ENCODE peak calls at places on chromosomes 11 and 22, in seven cellular contexts. I is activated CD4-positive, alpha-beta memory T cell treated with anti-CD3 and anti-CD28 coated beads for 36 hours; K is NCI-H2171 treated with DMSO at 0.1 percent for 48 hours; V is Calu3; O is HT1080; S is Right ventricle myocardium superior; J is stimulated activated CD4-positive, alpha-beta T cell treated with anti-CD3 and anti-CD28 coated beads, Interleukin-12 subunit alpha, Interleukin-12 subunit beta, amount 100 ng/mL, for 24 hours. T is an unnamed sample.
A peak's percentile ranks its signal among the peaks of the same experiment; 100 is the strongest.

GRCh38 chr11:46895821-46896220 is 22.5 kb downstream of the LRP4 start:
- DNase-seq in V (no peak), I (no peak), O (no peak), J (no peak), K (peak; percentile 20), S (peak; percentile 85), T (no peak)

GRCh38 chr11:11850668-11851067 is 8.9 kb downstream of the USP47 start:
- DNase-seq in S (no peak), I (no peak), O (no peak), K (no peak), V (no peak), J (no peak), T (no peak)

GRCh38 chr11:47415091-47415854 is 6.9 kb downstream of the SLC39A13 start:
- DNase-seq in O (no peak), I (no peak), J (no peak), K (peak; percentile 22), S (no peak), V (no peak), T (no peak)

GRCh38 chr11:57459112-57460016 is 964 bp upstream of the RTN4RL2 start:
- DNase-seq in J (no peak), I (peak; percentile 50), K (peak; percentile 75), S (no peak), O (peak; percentile 18), V (no peak), T (peak; percentile 68)

GRCh38 chr11:12853652-12854296 is 155.3 kb upstream of the RASSF10 start:
- DNase-seq in J (no peak), S (no peak), K (no peak), O (no peak), I (no peak), V (peak; percentile 49), T (no peak)

GRCh38 chr11:45024357-45024756 is 73.7 kb upstream of the TP53I11 start:
- DNase-seq in S (no peak), K (no peak), O (no peak), I (no peak), V (no peak), J (no peak), T (no peak)

GRCh38 chr22:22925795-22926358 is 38.3 kb downstream of the IGLL5 start:
- DNase-seq in S (no peak), V (no peak), J (no peak), I (no peak), K (no peak), O (no peak), T (no peak)

GRCh38 chr22:36285545-36285944 is 32.6 kb downstream of the APOL1 start:
- DNase-seq in J (no peak), O (no peak), I (no peak), K (no peak), V (no peak), S (peak; percentile 36), T (no peak)

GRCh38 chr11:1152316-1153104 is 5.2 kb upstream of the MUC5AC start:
- DNase-seq in J (peak; percentile 29), K (no peak), I (peak; percentile 68), S (peak; percentile 33), O (peak; percentile 53), V (peak; percentile 87), T (peak; percentile 64)

GRCh38 chr11:285894-286220 is 3.1 kb upstream of the PGGHG start:
- DNase-seq in O (no peak), S (peak; percentile 11), J (no peak), V (no peak), I (peak; percentile 8), K (no peak), T (peak; percentile 56)

GRCh38 chr22:26642465-26643367 is 14.7 kb upstream of the MIAT start:
- DNase-seq in I (peak; percentile 94), K (no peak), V (no peak), J (peak; percentile 79), S (peak; percentile 50), O (no peak), T (peak; percentile 93)

GRCh38 chr11:11584446-11584810 is 37.4 kb downstream of the GALNT18 start:
- DNase-seq in O (peak; percentile 90), I (no peak), K (no peak), V (peak; percentile 8), S (no peak), J (no peak), T (no peak)

GRCh38 chr11:132519226-132519860 is 1013.0 kb downstream of the OPCML start:
- DNase-seq in O (no peak), I (no peak), K (no peak), J (no peak), S (no peak), V (no peak), T (no peak)

GRCh38 chr11:79369094-79369493 is 71.7 kb downstream of the TENM4 start:
- DNase-seq in O (no peak), S (no peak), J (no peak), I (no peak), V (no peak), K (peak; percentile 12), T (no peak)

GRCh38 chr11:61888043-61888442 is 3.3 kb downstream of the FADS3 start:
- DNase-seq in V (no peak), O (peak; percentile 83), I (no peak), K (no peak), J (no peak), S (peak; percentile 93), T (no peak)

GRCh38 chr11:2573240-2574042 is 126.4 kb downstream of the KCNQ1OT1 start:
- DNase-seq in J (no peak), O (no peak), K (no peak), V (no peak), S (peak; percentile 30), I (no peak), T (peak; percentile 55)

GRCh38 chr11:76612226-76612625 is 58.3 kb downstream of the LRRC32 start:
- DNase-seq in S (no peak), K (no peak), I (no peak), O (no peak), J (no peak), V (no peak), T (no peak)

GRCh38 chr22:40414306-40414705 is 43.9 kb downstream of the SGSM3 start:
- DNase-seq in J (no peak), I (no peak), K (no peak), V (no peak), S (no peak), O (no peak), T (no peak)

GRCh38 chr11:134144744-134145143 is 75.9 kb downstream of the JAM3 start:
- DNase-seq in J (no peak), O (no peak), K (no peak), I (no peak), V (no peak), S (no peak), T (no peak)

GRCh38 chr11:115054541-115055538 is 376.5 kb downstream of the NXPE2 start:
- DNase-seq in O (peak; percentile 15), J (no peak), V (no peak), K (no peak), S (peak; percentile 64), I (no peak), T (no peak)

GRCh38 chr11:89177691-89178231 is at the start of gene TYR:
- DNase-seq in K (no peak), O (no peak), I (no peak), V (no peak), S (no peak), J (peak; percentile 0), T (no peak)

GRCh38 chr11:120401506-120401905 is 65.3 kb downstream of the ARHGEF12 start:
- DNase-seq in S (no peak), O (no peak), I (no peak), J (no peak), K (peak; percentile 32), V (no peak), T (no peak)

T was measured in activated effector memory CD4-positive, alpha-beta T cell treated with anti-CD3 and anti-CD28 coated beads, Interleukin-2, amount 50 U/mL, for 16 hours.